ENCODE peak calls at places on chromosomes 5 and 9, in four cellular contexts. H is AG08396, K is tibial artery, E is Peyer's patch. N is an unnamed sample.

GRCh38 chr5:27010646-27011045 is 27.7 kb downstream of the CDH9 start:
- DNase-seq in H (no peak), E (no peak), K (no peak), N (no peak)

GRCh38 chr5:57209316-57210040 is 35.6 kb downstream of the GPBP1 start:
- DNase-seq in H (no peak), E (no peak), K (no peak), N (no peak)

GRCh38 chr5:79800979-79801827 is 111.6 kb downstream of the CMYA5 start:
- DNase-seq in H (peak), E (no peak), K (no peak), N (no peak)

GRCh38 chr9:110997847-110998246 is 40.4 kb downstream of the LPAR1 start:
- DNase-seq in K (no peak), H (no peak), E (no peak), N (no peak)

GRCh38 chr9:128419061-128419925 is 1.4 kb upstream of the CERCAM start:
- DNase-seq in E (no peak), H (peak), K (no peak), N (no peak)

GRCh38 chr5:126624534-126624933 is 23.8 kb downstream of the PHAX start:
- DNase-seq in E (no peak), H (peak), K (peak), N (peak)

GRCh38 chr9:136645903-136646754 is 16.6 kb upstream of the EGFL7 start:
- DNase-seq in E (no peak), H (no peak), K (peak), N (no peak)

GRCh38 chr5:62977641-62978040 is 399.0 kb downstream of the LRRC70 start:
- DNase-seq in K (no peak), H (no peak), E (no peak), N (no peak)

GRCh38 chr9:3863114-3863528 is 337.3 kb upstream of the RFX3 start:
- DNase-seq in H (peak), K (peak), E (no peak), N (peak)

GRCh38 chr9:135702002-135702721 is at the start of gene KCNT1:
- DNase-seq in K (no peak), E (peak), H (peak), N (peak)

GRCh38 chr5:167415779-167416761 is 875.4 kb upstream of the WWC1 start:
- DNase-seq in K (no peak), H (no peak), E (no peak), N (no peak)

GRCh38 chr5:149785341-149785740 is 55.2 kb downstream of the PPARGC1B start:
- DNase-seq in E (no peak), K (no peak), H (no peak), N (no peak)

GRCh38 chr5:36661446-36662220 is 55.2 kb downstream of the SLC1A3 start:
- DNase-seq in E (no peak), H (no peak), K (no peak), N (no peak)

GRCh38 chr5:174320051-174320450 is 274.5 kb downstream of the NSG2 start:
- DNase-seq in E (peak), K (no peak), H (no peak), N (no peak)

GRCh38 chr5:6760636-6761035 is 47.4 kb downstream of the TENT4A start:
- DNase-seq in E (no peak), K (peak), H (no peak), N (no peak)

GRCh38 chr5:82396871-82397514 is 118.8 kb upstream of the RPS23 start:
- DNase-seq in E (peak), K (peak), H (peak), N (peak)

GRCh38 chr9:119044801-119045200 is 324.4 kb downstream of the BRINP1 start:
- DNase-seq in H (no peak), K (no peak), E (no peak), N (no peak)

GRCh38 chr9:5089737-5090136 is 95.7 kb downstream of the INSL6 start:
- DNase-seq in H (no peak), E (no peak), K (no peak), N (no peak)

GRCh38 chr5:154296525-154297159 is 106.1 kb downstream of the GALNT10 start:
- DNase-seq in K (no peak), E (no peak), H (no peak), N (no peak)

GRCh38 chr9:36161187-36161586 is 8.0 kb upstream of the CCIN start:
- DNase-seq in E (no peak), H (peak), K (no peak), N (no peak)

GRCh38 chr5:174798411-174798930 is 74.1 kb downstream of the MSX2 start:
- DNase-seq in K (no peak), E (no peak), H (no peak), N (no peak)

GRCh38 chr5:32471784-32472183 is 27.2 kb upstream of the ZFR start:
- DNase-seq in K (no peak), E (no peak), H (no peak), N (no peak)

GRCh38 chr9:104868687-104869404 is 59.1 kb downstream of the ABCA1 start:
- DNase-seq in H (peak), E (peak), K (peak), N (peak)

GRCh38 chr9:98373622-98374021 is 118.2 kb upstream of the TBC1D2 start:
- DNase-seq in K (no peak), H (no peak), E (no peak), N (no peak)

GRCh38 chr5:33736510-33736909 is 155.3 kb downstream of the ADAMTS12 start:
- DNase-seq in H (peak), E (no peak), K (no peak), N (no peak)

GRCh38 chr5:115460476-115460875 is 84.1 kb downstream of the FEM1C start:
- DNase-seq in K (no peak), E (no peak), H (peak), N (peak)

GRCh38 chr5:83927140-83927733 is 206.6 kb upstream of the HAPLN1 start:
- DNase-seq in H (peak), E (peak), K (peak), N (peak)

GRCh38 chr9:137464291-137464999 is 5.3 kb upstream of the NSMF start:
- DNase-seq in K (no peak), E (no peak), H (no peak), N (no peak)

GRCh38 chr9:124248992-124249391 is 8.8 kb upstream of the NEK6 start:
- DNase-seq in H (no peak), E (peak), K (no peak), N (no peak)